ENCODE peak calls at places on chromosomes 3 and 15, in six cellular contexts. E is cardiac muscle cell; N is CD4-positive, alpha-beta T cell; A is GM13976; W is progenitor cell of endocrine pancreas; S is fibroblast of mammary gland. K is an unnamed sample.

GRCh38 chr3:186083746-186084145 is 25.1 kb downstream of the ETV5 start:
- DNase-seq in E (peak; percentile 15), N (no peak), A (no peak), W (no peak), S (no peak), K (no peak)

GRCh38 chr15:100781061-100781960 is 98.3 kb upstream of the ALDH1A3 start:
- DNase-seq in E (no peak), N (no peak), A (no peak), W (peak; percentile 5), S (no peak), K (no peak)

GRCh38 chr3:102089904-102090492 is 240.7 kb downstream of the NFKBIZ start:
- DNase-seq in E (peak; percentile 29), N (no peak), A (no peak), W (no peak), S (peak; percentile 82), K (peak; percentile 23)

GRCh38 chr15:91894606-91895005 is 41.1 kb downstream of the SLCO3A1 start:
- DNase-seq in E (no peak), N (no peak), A (no peak), W (no peak), S (no peak), K (peak; percentile 61)

GRCh38 chr3:155989536-155989935 is 119.1 kb downstream of the GMPS start:
- DNase-seq in E (no peak), N (no peak), A (no peak), W (no peak), S (no peak), K (peak; percentile 27)

GRCh38 chr3:10479311-10479710 is 26.1 kb downstream of the ATP2B2 start:
- DNase-seq in E (no peak), N (no peak), A (no peak), W (no peak), S (no peak), K (no peak)

GRCh38 chr15:68775671-68776476 is 44.8 kb downstream of the ANP32A start:
- DNase-seq in E (peak; percentile 94), N (no peak), A (no peak), W (no peak), S (peak; percentile 67), K (no peak)

GRCh38 chr3:138941259-138941885 is 5.6 kb downstream of the FOXL2 start:
- DNase-seq in E (peak; percentile 77), N (no peak), A (no peak), W (peak; percentile 62), S (peak; percentile 49), K (peak; percentile 66)

GRCh38 chr3:128412180-128413002 is 54.3 kb downstream of the DNAJB8 start:
- DNase-seq in E (no peak), N (no peak), A (no peak), W (no peak), S (no peak), K (no peak)

GRCh38 chr3:25144430-25144829 is 283.6 kb upstream of the RARB start:
- DNase-seq in E (no peak), N (no peak), A (no peak), W (no peak), S (no peak), K (no peak)

GRCh38 chr3:120983321-120983665 is 75.3 kb downstream of the STXBP5L start:
- DNase-seq in E (no peak), N (no peak), A (no peak), W (no peak), S (no peak), K (no peak)

GRCh38 chr3:45654344-45654934 is 34.8 kb upstream of the SACM1L start:
- DNase-seq in E (no peak), N (no peak), A (no peak), W (no peak), S (no peak), K (no peak)

GRCh38 chr3:174162550-174162949 is 696.6 kb upstream of the NAALADL2 start:
- DNase-seq in E (no peak), N (no peak), A (no peak), W (no peak), S (peak; percentile 61), K (no peak)

GRCh38 chr3:195441476-195441970 is 1.3 kb downstream of the ACAP2 start:
- DNase-seq in E (peak; percentile 17), N (no peak), A (no peak), W (no peak), S (no peak), K (no peak)

DNA sequence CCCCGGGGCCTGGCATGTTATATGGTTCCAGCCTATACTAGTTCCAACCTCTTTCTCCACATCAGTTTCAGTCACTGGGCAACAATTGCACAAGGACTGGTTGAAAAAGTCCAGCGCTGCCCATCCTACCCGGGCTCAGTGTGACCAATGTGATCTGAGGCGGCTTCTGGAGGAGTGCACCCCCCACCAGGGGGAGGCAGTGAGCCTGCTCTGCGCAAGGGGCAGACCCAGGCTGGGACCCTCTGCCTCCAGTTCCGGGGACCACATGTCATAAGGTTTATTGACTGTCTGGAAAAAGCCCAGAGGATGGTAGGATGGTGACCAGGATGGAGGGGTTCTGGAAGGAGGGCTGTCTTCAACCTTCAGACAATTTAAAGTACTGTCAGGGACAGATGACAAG is 25.6 kb upstream of the NR2E3 start:
- DNase-seq in E (no peak), N (no peak), A (no peak), W (no peak), S (no peak), K (no peak)
- TF ChIP-seq CTCF in E (peak; percentile 38), N (peak; percentile 40), A (peak; percentile 31), W (peak; percentile 25), S (peak; percentile 28), K (peak; percentile 19)

GRCh38 chr15:75025548-75026260 is 2.3 kb downstream of the PPCDC start:
- DNase-seq in E (no peak), N (no peak), A (no peak), W (no peak), S (no peak), K (no peak)
- TF ChIP-seq CTCF in E (no peak), N (no peak), A (no peak), W (no peak), S (no peak), K (no peak)

GRCh38 chr3:129605593-129606521 is 619 bp downstream of the PLXND1 start:
- DNase-seq in E (peak; percentile 60), N (peak; percentile 44), A (peak; percentile 65), W (no peak), S (peak; percentile 41), K (no peak)
- TF ChIP-seq CTCF in E (peak; percentile 14), N (no peak), A (no peak), W (no peak), S (no peak), K (no peak)

DNA sequence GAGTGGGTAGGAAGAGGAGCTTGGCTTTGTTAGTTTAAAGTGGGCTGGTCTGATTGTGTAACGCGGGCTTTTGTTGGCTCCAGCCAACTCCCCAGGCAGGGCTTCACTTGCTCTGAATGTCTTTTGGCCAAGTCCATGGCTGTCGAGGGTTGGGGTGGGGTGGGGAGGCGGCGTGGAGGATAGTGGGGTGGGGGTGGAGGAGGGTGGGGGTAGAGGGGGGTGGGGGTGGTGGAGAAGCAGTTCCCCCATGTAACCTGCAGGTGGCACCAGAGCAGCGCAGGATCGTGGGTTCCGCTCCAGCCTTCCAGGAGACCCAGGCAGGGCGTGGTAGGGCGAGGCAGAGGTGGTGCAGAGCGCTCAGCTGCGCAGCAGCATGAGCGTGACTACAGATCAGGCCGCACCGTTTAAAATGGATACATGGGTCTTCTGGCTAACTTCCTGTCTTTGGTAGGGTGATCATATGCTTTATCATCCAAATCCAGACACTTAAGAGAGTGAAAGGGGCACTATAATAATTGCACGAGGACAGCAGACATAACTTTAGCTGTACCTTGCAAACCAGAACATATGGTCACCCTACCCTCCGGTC is 28.3 kb downstream of the GOLGA6A start:
- DNase-seq in E (peak; percentile 96), N (peak; percentile 58), A (peak; percentile 81), W (peak; percentile 41), S (peak; percentile 83), K (peak; percentile 75)
- TF ChIP-seq CTCF in E (peak; percentile 58), N (peak; percentile 38), A (peak; percentile 52), W (peak; percentile 55), S (peak; percentile 62), K (peak; percentile 71)

DNA sequence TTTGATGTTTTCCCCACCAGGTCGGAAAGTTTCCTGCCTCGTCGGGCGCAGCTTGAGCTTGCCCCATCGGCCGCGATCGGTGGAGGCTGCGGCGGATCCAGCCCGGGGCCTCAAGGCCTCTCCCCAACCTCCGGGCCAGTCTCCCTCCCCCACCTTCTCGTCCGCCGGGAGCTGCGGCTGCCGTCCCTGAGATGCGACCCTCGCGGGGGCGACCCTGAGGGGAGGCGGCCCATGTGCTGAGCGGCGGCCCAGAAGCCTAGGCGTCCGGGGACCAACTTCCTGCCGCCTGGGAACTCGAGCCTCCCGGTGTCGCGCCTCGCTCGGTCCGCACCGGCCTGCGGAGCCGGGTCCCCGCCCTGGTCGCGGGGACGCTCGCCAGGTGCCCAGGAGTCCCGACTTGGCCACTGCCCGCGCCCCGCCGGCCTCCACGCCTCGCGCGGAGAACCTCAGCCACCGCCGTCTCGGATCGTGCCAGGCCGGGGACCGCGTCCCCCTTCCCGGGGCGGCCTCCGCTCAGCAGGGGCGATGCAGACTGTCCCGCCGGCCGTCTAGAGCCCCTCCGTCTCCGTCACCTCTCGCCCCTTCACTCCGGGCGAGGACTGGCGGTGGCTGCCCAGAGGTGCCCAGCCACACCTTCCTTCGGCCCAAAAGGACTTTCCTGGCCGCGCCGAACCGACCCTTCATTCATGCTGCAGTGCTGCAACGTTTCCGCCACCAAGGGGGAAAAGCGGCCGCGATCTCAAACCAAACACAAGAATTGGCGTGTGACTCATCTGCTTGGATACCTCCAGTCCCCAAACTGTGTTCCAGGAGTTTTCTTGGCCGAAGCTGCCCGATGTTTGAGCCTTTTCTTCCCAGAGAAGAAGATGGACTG is 656 bp downstream of the SLMAP start:
- DNase-seq in E (peak; percentile 58), N (peak; percentile 16), A (peak; percentile 62), W (peak; percentile 30), S (peak; percentile 78), K (peak; percentile 75)
- TF ChIP-seq CTCF in E (no peak), N (no peak), A (no peak), W (no peak), S (no peak), K (no peak)

GRCh38 chr3:100606894-100607512 is 2.4 kb upstream of the ADGRG7 start:
- DNase-seq in E (no peak), N (no peak), A (no peak), W (no peak), S (no peak), K (no peak)
- TF ChIP-seq CTCF in E (no peak), N (no peak), A (no peak), W (no peak), S (no peak), K (no peak)

GRCh38 chr15:83205725-83206324 is 1.8 kb downstream of the HDGFL3 start:
- DNase-seq in E (peak; percentile 74), N (no peak), A (no peak), W (no peak), S (peak; percentile 81), K (peak; percentile 49)

GRCh38 chr15:83200589-83200988 is 7.0 kb downstream of the HDGFL3 start:
- DNase-seq in E (peak; percentile 24), N (no peak), A (no peak), W (no peak), S (no peak), K (no peak)

GRCh38 chr15:83206387-83206970 is 1.1 kb downstream of the HDGFL3 start:
- DNase-seq in E (no peak), N (no peak), A (peak; percentile 22), W (no peak), S (no peak), K (peak; percentile 33)

GRCh38 chr15:83204697-83205096 is 2.9 kb downstream of the HDGFL3 start:
- DNase-seq in E (no peak), N (no peak), A (no peak), W (no peak), S (no peak), K (no peak)

GRCh38 chr15:83203543-83203942 is 4.1 kb downstream of the HDGFL3 start:
- DNase-seq in E (no peak), N (no peak), A (no peak), W (no peak), S (no peak), K (no peak)
- TF ChIP-seq CTCF in E (no peak), N (no peak), A (no peak), W (no peak), S (no peak), K (no peak)